ENCODE peak calls at places on chromosomes 4 and X, in eight cellular contexts. One of them, this sample, is unnamed.

GRCh38 chr4:7674706-7675105 is 240.0 kb upstream of the PSAPL1 start:
- DNase-seq in pons: no peak
- DNase-seq in IMR-90: no peak
- DNase-seq in dorsolateral prefrontal cortex: no peak
- DNase-seq in cardiac muscle cell: no peak
- DNase-seq in GM04504: no peak
- DNase-seq in left lobe of liver: no peak
- DNase-seq in mucosa of descending colon: no peak
- DNase-seq in this sample: no peak

GRCh38 chr4:151049430-151049884 is 34.4 kb upstream of the LRBA start:
- DNase-seq in pons: no peak
- DNase-seq in IMR-90: no peak
- DNase-seq in dorsolateral prefrontal cortex: no peak
- DNase-seq in cardiac muscle cell: no peak
- DNase-seq in GM04504: no peak
- DNase-seq in left lobe of liver: no peak
- DNase-seq in mucosa of descending colon: no peak
- DNase-seq in this sample: no peak

GRCh38 chrX:139844884-139845283 is 88.0 kb downstream of the ATP11C start:
- DNase-seq in pons: no peak
- DNase-seq in IMR-90: no peak
- DNase-seq in dorsolateral prefrontal cortex: no peak
- DNase-seq in cardiac muscle cell: no peak
- DNase-seq in GM04504: no peak
- DNase-seq in left lobe of liver: no peak
- DNase-seq in mucosa of descending colon: no peak
- DNase-seq in this sample: no peak

GRCh38 chrX:55778322-55778721 is 60.8 kb downstream of the RRAGB start:
- DNase-seq in pons: no peak
- DNase-seq in IMR-90: peak
- DNase-seq in dorsolateral prefrontal cortex: no peak
- DNase-seq in cardiac muscle cell: no peak
- DNase-seq in GM04504: no peak
- DNase-seq in left lobe of liver: no peak
- DNase-seq in mucosa of descending colon: no peak
- DNase-seq in this sample: no peak

GRCh38 chrX:40273356-40274050 is 175.7 kb upstream of the BCOR start:
- DNase-seq in pons: peak
- DNase-seq in IMR-90: peak
- DNase-seq in dorsolateral prefrontal cortex: no peak
- DNase-seq in cardiac muscle cell: peak
- DNase-seq in GM04504: no peak
- DNase-seq in left lobe of liver: no peak
- DNase-seq in mucosa of descending colon: no peak
- DNase-seq in this sample: peak

GRCh38 chr4:169677150-169677732 is 56.9 kb downstream of the CLCN3 start:
- DNase-seq in pons: no peak
- DNase-seq in IMR-90: no peak
- DNase-seq in dorsolateral prefrontal cortex: no peak
- DNase-seq in cardiac muscle cell: no peak
- DNase-seq in GM04504: no peak
- DNase-seq in left lobe of liver: no peak
- DNase-seq in mucosa of descending colon: no peak
- DNase-seq in this sample: no peak

GRCh38 chrX:12978205-12979010 is 3.5 kb downstream of the TMSB4X start:
- DNase-seq in pons: peak
- DNase-seq in IMR-90: peak
- DNase-seq in dorsolateral prefrontal cortex: no peak
- DNase-seq in cardiac muscle cell: no peak
- DNase-seq in GM04504: peak
- DNase-seq in left lobe of liver: no peak
- DNase-seq in mucosa of descending colon: peak
- DNase-seq in this sample: peak

GRCh38 chrX:80578518-80579105 is 158.4 kb downstream of the TENT5D start:
- DNase-seq in pons: peak
- DNase-seq in IMR-90: peak
- DNase-seq in dorsolateral prefrontal cortex: no peak
- DNase-seq in cardiac muscle cell: peak
- DNase-seq in GM04504: peak
- DNase-seq in left lobe of liver: no peak
- DNase-seq in mucosa of descending colon: no peak
- DNase-seq in this sample: no peak

GRCh38 chr4:100177855-100178254 is 12.4 kb downstream of the DDIT4L start:
- DNase-seq in pons: no peak
- DNase-seq in IMR-90: no peak
- DNase-seq in dorsolateral prefrontal cortex: no peak
- DNase-seq in cardiac muscle cell: no peak
- DNase-seq in GM04504: no peak
- DNase-seq in left lobe of liver: no peak
- DNase-seq in mucosa of descending colon: no peak
- DNase-seq in this sample: no peak